ENCODE peak calls at places on chromosomes 5 and 9, in eight cellular contexts. R is ovary, S is prostate gland, L is uterus, D is SK-N-SH, Q is cardiac muscle cell, T is right atrium auricular region, M is body of pancreas. H is an unnamed sample.

GRCh38 chr9:136143215-136144001 is 24.7 kb upstream of the TMEM250 start:
- DNase-seq in R (no peak), S (no peak), L (no peak), D (peak; percentile 57), Q (peak; percentile 33), T (no peak), M (no peak), H (no peak)

GRCh38 chr5:133405275-133406034 is 206.9 kb downstream of the FSTL4 start:
- DNase-seq in R (no peak), S (no peak), L (no peak), D (no peak), Q (no peak), T (no peak), M (no peak), H (no peak)

GRCh38 chr9:133786371-133786753 is 48.2 kb upstream of the SARDH start:
- DNase-seq in R (no peak), S (no peak), L (no peak), D (no peak), Q (no peak), T (no peak), M (no peak), H (no peak)

GRCh38 chr5:160471761-160472160 is 50.1 kb downstream of the PTTG1 start:
- DNase-seq in R (no peak), S (no peak), L (no peak), D (no peak), Q (no peak), T (no peak), M (no peak), H (no peak)

GRCh38 chr9:81292056-81292805 is 397.1 kb downstream of the TLE1 start:
- DNase-seq in R (no peak), S (no peak), L (no peak), D (no peak), Q (no peak), T (no peak), M (no peak), H (no peak)

GRCh38 chr5:95733100-95733499 is 2.0 kb downstream of the RHOBTB3 start:
- DNase-seq in R (no peak), S (no peak), L (no peak), D (no peak), Q (no peak), T (no peak), M (no peak), H (no peak)

GRCh38 chr5:75837258-75837841 is 120.1 kb upstream of the POC5 start:
- DNase-seq in R (no peak), S (no peak), L (no peak), D (no peak), Q (no peak), T (no peak), M (no peak), H (no peak)

GRCh38 chr5:137933491-137933911 is 44.2 kb downstream of the PKD2L2 start:
- DNase-seq in R (no peak), S (no peak), L (no peak), D (no peak), Q (peak; percentile 35), T (no peak), M (no peak), H (no peak)

GRCh38 chr9:5566054-5566618 is 55.8 kb downstream of the PDCD1LG2 start:
- DNase-seq in R (no peak), S (no peak), L (no peak), D (no peak), Q (no peak), T (no peak), M (no peak), H (no peak)

GRCh38 chr5:54533541-54534179 is 16.1 kb downstream of the SNX18 start:
- DNase-seq in R (peak; percentile 42), S (peak; percentile 47), L (peak; percentile 36), D (no peak), Q (peak; percentile 44), T (no peak), M (peak; percentile 33), H (no peak)

GRCh38 chr5:160192424-160192823 is 36.9 kb upstream of the FABP6 start:
- DNase-seq in R (no peak), S (no peak), L (no peak), D (no peak), Q (no peak), T (no peak), M (no peak), H (no peak)

GRCh38 chr5:176849611-176850227 is 39.4 kb downstream of the UNC5A start:
- DNase-seq in R (no peak), S (no peak), L (no peak), D (no peak), Q (no peak), T (no peak), M (no peak), H (no peak)

GRCh38 chr5:76521240-76521758 is 101.9 kb downstream of the F2RL2 start:
- DNase-seq in R (no peak), S (no peak), L (no peak), D (no peak), Q (peak; percentile 57), T (no peak), M (no peak), H (no peak)

GRCh38 chr9:89746385-89747116 is 141.7 kb downstream of the GADD45G start:
- DNase-seq in R (no peak), S (no peak), L (no peak), D (peak; percentile 66), Q (peak; percentile 67), T (peak; percentile 73), M (peak; percentile 84), H (peak; percentile 58)

GRCh38 chr5:169798438-169798837 is 161.4 kb downstream of the DOCK2 start:
- DNase-seq in R (no peak), S (no peak), L (no peak), D (no peak), Q (no peak), T (no peak), M (no peak), H (no peak)

GRCh38 chr5:14268738-14269137 is 125.6 kb downstream of the TRIO start:
- DNase-seq in R (peak; percentile 56), S (no peak), L (peak; percentile 43), D (no peak), Q (peak; percentile 47), T (no peak), M (no peak), H (peak; percentile 68)

GRCh38 chr5:174100490-174100889 is 55.0 kb downstream of the NSG2 start:
- DNase-seq in R (no peak), S (no peak), L (no peak), D (no peak), Q (no peak), T (no peak), M (no peak), H (no peak)

GRCh38 chr9:105103776-105104175 is 140.7 kb upstream of the SLC44A1 start:
- DNase-seq in R (no peak), S (no peak), L (no peak), D (no peak), Q (no peak), T (no peak), M (no peak), H (no peak)

GRCh38 chr9:113541019-113541900 is 77.7 kb downstream of the RGS3 start:
- DNase-seq in R (no peak), S (no peak), L (no peak), D (peak; percentile 62), Q (peak; percentile 70), T (no peak), M (peak; percentile 45), H (no peak)

GRCh38 chr5:43785198-43785597 is 182.2 kb downstream of the NNT start:
- DNase-seq in R (no peak), S (no peak), L (no peak), D (no peak), Q (no peak), T (no peak), M (no peak), H (no peak)

GRCh38 chr5:154523704-154524103 is 45.7 kb upstream of the HAND1 start:
- DNase-seq in R (no peak), S (no peak), L (no peak), D (peak; percentile 71), Q (peak; percentile 14), T (no peak), M (no peak), H (no peak)
- TF ChIP-seq CTCF in R (no peak), S (no peak), L (no peak), D (no peak), Q (no peak), T (no peak), M (no peak), H (no peak)

DNA sequence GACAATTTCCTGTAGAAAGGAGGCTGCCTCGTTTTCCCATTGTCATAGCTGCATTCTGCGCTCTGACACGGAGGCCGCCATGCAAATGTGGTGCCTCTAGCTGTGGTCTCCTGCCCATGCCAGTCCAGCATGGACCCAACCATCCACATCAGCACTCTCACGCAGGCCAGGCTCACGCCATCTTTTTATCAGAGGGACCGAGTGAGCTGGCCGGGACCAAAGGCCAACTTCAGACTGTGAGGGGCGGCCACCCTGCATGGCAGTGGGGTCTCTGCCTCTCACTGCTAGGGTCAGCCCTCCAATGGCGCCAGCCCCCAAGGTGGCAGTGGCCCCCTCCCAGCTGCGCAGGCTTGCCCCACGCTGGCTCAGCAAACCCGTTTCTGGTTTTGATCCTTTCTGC is 131.9 kb upstream of the LMX1B start:
- DNase-seq in R (no peak), S (no peak), L (no peak), D (no peak), Q (no peak), T (no peak), M (no peak), H (no peak)
- H3K4me3 ChIP-seq in R (no peak overlapping the region), S (no peak overlapping the region), L (no peak overlapping the region), D (no peak overlapping the region), Q (no peak overlapping the region), T (no peak overlapping the region), M (no peak overlapping the region), H (no peak overlapping the region)

DNA sequence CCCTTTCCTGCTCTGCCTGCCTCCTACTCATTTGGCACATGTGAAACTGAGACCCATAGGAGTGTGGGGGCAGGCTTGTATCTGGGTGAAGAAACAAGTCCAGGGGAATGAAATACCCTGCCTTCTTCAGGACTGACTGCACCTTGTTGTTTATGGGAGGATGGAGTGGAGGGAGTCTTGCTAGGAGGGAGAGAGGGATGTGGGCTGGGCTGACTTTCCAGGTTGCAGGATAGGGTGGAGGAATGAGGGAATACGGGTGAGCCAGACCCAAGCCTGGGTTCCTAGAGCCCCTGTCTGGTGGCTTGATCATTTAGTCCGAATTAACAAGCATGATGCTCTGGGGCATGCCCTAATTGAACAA is 3.3 kb downstream of the CXXC5 start:
- DNase-seq in R (no peak), S (no peak), L (no peak), D (no peak), Q (no peak), T (no peak), M (no peak), H (no peak)
- H3K27ac ChIP-seq in R (no peak overlapping the region), S (peak overlapping the region; percentile 94), L (peak overlapping the region; percentile 88), D (peak overlapping the region; percentile 78), Q (peak overlapping the region; percentile 99), T (peak overlapping the region; percentile 94), M (peak overlapping the region; percentile 94), H (peak overlapping the region; percentile 66)

DNA sequence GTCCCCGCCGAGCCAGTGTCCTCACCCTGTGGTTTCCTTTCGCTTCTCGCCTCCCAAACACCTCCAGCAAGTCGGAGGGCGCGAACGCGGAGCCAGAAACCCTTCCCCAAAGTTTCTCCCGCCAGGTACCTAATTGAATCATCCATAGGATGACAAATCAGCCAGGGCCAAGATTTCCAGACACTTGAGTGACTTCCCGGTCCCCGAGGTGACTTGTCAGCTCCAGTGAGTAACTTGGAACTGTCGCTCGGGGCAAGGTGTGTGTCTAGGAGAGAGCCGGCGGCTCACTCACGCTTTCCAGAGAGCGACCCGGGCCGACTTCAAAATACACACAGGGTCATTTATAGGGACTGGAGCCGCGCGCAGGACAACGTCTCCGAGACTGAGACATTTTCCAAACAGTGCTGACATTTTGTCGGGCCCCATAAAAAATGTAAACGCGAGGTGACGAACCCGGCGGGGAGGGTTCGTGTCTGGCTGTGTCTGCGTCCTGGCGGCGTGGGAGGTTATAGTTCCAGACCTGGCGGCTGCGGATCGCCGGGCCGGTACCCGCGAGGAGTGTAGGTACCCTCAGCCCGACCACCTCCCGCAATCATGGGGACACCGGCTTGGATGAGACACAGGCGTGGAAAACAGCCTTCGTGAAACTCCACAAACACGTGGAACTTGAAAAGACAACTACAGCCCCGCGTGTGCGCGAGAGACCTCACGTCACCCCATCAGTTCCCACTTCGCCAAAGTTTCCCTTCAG is 1.4 kb downstream of the GLIS3 start:
- DNase-seq in R (peak; percentile 44), S (peak; percentile 44), L (no peak), D (peak; percentile 44), Q (no peak), T (peak; percentile 65), M (peak; percentile 43), H (peak; percentile 26)
- TF ChIP-seq CTCF in R (no peak), S (no peak), L (no peak), D (no peak), Q (peak; percentile 6), T (no peak), M (no peak), H (no peak)

H was measured in heart right ventricle.